ENCODE peak calls at places on chromosomes 7 and 10, in ten cellular contexts. O is GM10248, W is iris pigment epithelial cell, U is RWPE1, S is H9, K is nephron progenitor cell, C is RKO, H is hepatocyte, T is pancreas, M is epithelial cell of esophagus. G is an unnamed sample.

GRCh38 chr7:121107923-121108498 is 119.5 kb downstream of the CPED1 start:
- DNase-seq in U (peak; percentile 38), W (peak; percentile 71), K (peak; percentile 30), H (peak; percentile 83), S (no peak), C (peak; percentile 84), T (no peak), O (peak; percentile 24), M (peak; percentile 67), G (peak; percentile 4)

GRCh38 chr10:62076872-62077271 is 175.4 kb downstream of the ARID5B start:
- DNase-seq in C (peak; percentile 2), H (no peak), M (peak; percentile 95), W (peak; percentile 91), K (no peak), T (no peak), O (no peak), U (peak; percentile 81), S (no peak), G (no peak)

GRCh38 chr7:98064233-98064632 is 42.4 kb upstream of the LMTK2 start:
- DNase-seq in U (no peak), W (no peak), K (no peak), C (no peak), O (no peak), S (no peak), H (no peak), T (no peak), M (no peak), G (no peak)

GRCh38 chr7:158705234-158705890 is 758 bp upstream of the NCAPG2 start:
- DNase-seq in M (no peak), C (no peak), S (no peak), O (no peak), T (no peak), U (no peak), H (no peak), W (no peak), K (no peak), G (no peak)

GRCh38 chr7:81299272-81299671 is 380.4 kb upstream of the SEMA3C start:
- DNase-seq in C (peak; percentile 51), U (peak; percentile 77), H (peak; percentile 53), K (no peak), W (peak; percentile 99), M (peak; percentile 94), O (no peak), T (no peak), S (no peak), G (no peak)

GRCh38 chr7:85095357-85095756 is 91.5 kb downstream of the SEMA3D start:
- DNase-seq in O (no peak), K (no peak), H (no peak), T (no peak), U (no peak), M (no peak), C (no peak), S (no peak), W (no peak), G (no peak)

GRCh38 chr10:29922904-29923303 is 136.5 kb downstream of the JCAD start:
- DNase-seq in M (no peak), U (no peak), W (no peak), C (no peak), O (no peak), K (no peak), H (no peak), S (no peak), T (no peak), G (no peak)

GRCh38 chr7:78018541-78019456 is 220.2 kb downstream of the PHTF2 start:
- DNase-seq in C (peak; percentile 85), K (peak; percentile 17), W (peak; percentile 31), O (no peak), S (no peak), U (peak; percentile 25), T (peak; percentile 58), H (no peak), M (no peak), G (peak; percentile 16)

GRCh38 chr7:158473238-158473637 is 114.4 kb downstream of the PTPRN2 start:
- DNase-seq in M (no peak), T (no peak), H (no peak), S (no peak), C (no peak), O (no peak), W (no peak), U (no peak), K (peak; percentile 36), G (no peak)

GRCh38 chr10:62258926-62259325 is 9.7 kb downstream of the RTKN2 start:
- DNase-seq in C (no peak), H (no peak), O (no peak), K (no peak), W (no peak), U (no peak), T (no peak), M (peak; percentile 79), S (no peak), G (no peak)

G was measured in HuH-7.5.